ENCODE peak calls at places on chromosomes 16 and 17, in six cellular contexts. Q is A549; X is psoas muscle; B is CD8-positive, alpha-beta T cell; N is ovary; G is left lung. S is an unnamed sample. For H3K4me1, the result is how much of the 10 kb centered on the place peaks cover.

GRCh38 chr17:78679495-78680395 is 102.3 kb downstream of the CYTH1 start:
- DNase-seq in G (no peak), N (no peak), B (no peak), Q (no peak), X (no peak), S (no peak)

GRCh38 chr16:81061855-81062608 is 15.0 kb downstream of the C16orf46 start:
- DNase-seq in X (no peak), Q (no peak), G (no peak), N (no peak), B (no peak), S (no peak)

GRCh38 chr17:68491864-68492263 is 20.4 kb upstream of the PRKAR1A start:
- DNase-seq in Q (no peak), B (no peak), N (peak), G (no peak), X (no peak), S (no peak)

GRCh38 chr17:73384926-73385325 is 73.1 kb upstream of the CDC42EP4 start:
- DNase-seq in N (no peak), Q (no peak), X (no peak), B (no peak), G (peak), S (no peak)

GRCh38 chr16:67388191-67388590 is 5.1 kb downstream of the TPPP3 start:
- DNase-seq in X (no peak), G (no peak), N (no peak), Q (no peak), B (no peak), S (no peak)

GRCh38 chr16:84819644-84820304 is at the start of gene CRISPLD2:
- DNase-seq in G (peak), N (peak), X (peak), Q (peak), B (peak), S (peak)

GRCh38 chr17:66541461-66542182 is 239.2 kb downstream of the PRKCA start:
- DNase-seq in Q (no peak), X (no peak), B (no peak), N (peak), G (no peak), S (no peak)

GRCh38 chr16:85751665-85752501 is 987 bp upstream of the C16orf74 start:
- DNase-seq in N (no peak), X (no peak), G (no peak), B (no peak), Q (no peak), S (peak)

GRCh38 chr17:14922421-14922820 is 342.7 kb downstream of the PMP22 start:
- DNase-seq in B (no peak), X (no peak), N (no peak), G (no peak), Q (no peak), S (no peak)

GRCh38 chr17:74859439-74860228 is at the start of gene GRIN2C:
- DNase-seq in B (no peak), N (no peak), Q (no peak), G (no peak), X (no peak), S (no peak)

GRCh38 chr16:50469744-50470301 is 78.4 kb upstream of the NKD1 start:
- DNase-seq in G (no peak), B (no peak), N (no peak), X (no peak), Q (no peak), S (no peak)

GRCh38 chr16:84532299-84532724 is 27.9 kb upstream of the MEAK7 start:
- DNase-seq in B (no peak), X (peak), Q (peak), N (peak), G (no peak), S (peak)

GRCh38 chr17:2379489-2380224 is 21.2 kb downstream of the MNT start:
- DNase-seq in N (no peak), G (no peak), Q (no peak), B (no peak), X (no peak), S (no peak)

GRCh38 chr16:27993587-27993986 is 69.9 kb downstream of the GSG1L start:
- DNase-seq in N (no peak), G (no peak), X (no peak), B (no peak), Q (no peak), S (no peak)

GRCh38 chr16:648071-648785 is 937 bp upstream of the WDR90 start:
- DNase-seq in X (no peak), N (no peak), B (no peak), G (no peak), Q (no peak), S (no peak)

GRCh38 chr17:59425085-59425901 is 93.8 kb downstream of the YPEL2 start:
- DNase-seq in G (no peak), Q (no peak), X (peak), B (no peak), N (peak), S (no peak)

GRCh38 chr17:77281904-77282367 is 141.2 kb downstream of the SEC14L1 start:
- DNase-seq in G (peak), B (no peak), N (no peak), X (no peak), Q (peak), S (no peak)

GRCh38 chr17:82551779-82552457 is 32.4 kb downstream of the FOXK2 start:
- DNase-seq in N (peak), B (peak), X (peak), Q (peak), G (peak), S (peak)

GRCh38 chr16:82882249-82882648 is 255.5 kb downstream of the CDH13 start:
- DNase-seq in X (no peak), B (no peak), G (no peak), Q (no peak), N (no peak), S (no peak)

GRCh38 chr17:50346313-50347086 is 574 bp downstream of the XYLT2 start:
- DNase-seq in N (peak), X (peak), B (no peak), G (peak), Q (peak), S (peak)

GRCh38 chr17:81290230-81290629 is 4.9 kb downstream of the SLC38A10 start:
- DNase-seq in Q (no peak), G (no peak), B (no peak), X (no peak), N (no peak), S (no peak)

GRCh38 chr17:57442401-57442823 is 186.1 kb downstream of the MSI2 start:
- DNase-seq in X (no peak), B (no peak), N (no peak), Q (no peak), G (no peak), S (no peak)

GRCh38 chr17:35132099-35132498 is 10.0 kb downstream of the NLE1 start:
- DNase-seq in N (no peak), G (no peak), B (no peak), Q (no peak), X (no peak), S (no peak)

GRCh38 chr17:44155488-44155887 is 13.8 kb downstream of the HROB start:
- DNase-seq in Q (no peak), N (no peak), X (no peak), G (no peak), B (no peak), S (no peak)

GRCh38 chr17:50944902-50945720 is 79.0 kb upstream of the TOB1 start:
- DNase-seq in B (no peak), Q (no peak), N (no peak), G (peak), X (no peak), S (peak)

GRCh38 chr17:36674278-36674650 is 72.9 kb downstream of the MRM1 start:
- DNase-seq in X (no peak), N (no peak), G (no peak), B (peak), Q (no peak), S (no peak)

GRCh38 chr17:78258323-78259229 is 27.1 kb downstream of the TMEM235 start:
- DNase-seq in G (peak), Q (no peak), X (peak), N (no peak), B (peak), S (peak)

GRCh38 chr16:64478258-64478906 is 643.5 kb downstream of the CDH11 start:
- DNase-seq in Q (no peak), G (no peak), X (no peak), N (no peak), B (no peak), S (no peak)

GRCh38 chr16:52547001-52547833 is at the start of gene TOX3:
- DNase-seq in Q (no peak), G (peak), N (no peak), B (no peak), X (no peak), S (no peak)

GRCh38 chr16:67392301-67393059 is 818 bp downstream of the TPPP3 start:
- DNase-seq in G (no peak), B (no peak), X (no peak), N (no peak), Q (no peak), S (peak)

GRCh38 chr16:71903608-71904007 is 8.3 kb downstream of the IST1 start:
- DNase-seq in X (no peak), G (no peak), Q (no peak), N (no peak), B (no peak), S (no peak)

GRCh38 chr16:84828322-84828721 is 8.5 kb downstream of the CRISPLD2 start:
- DNase-seq in G (no peak), Q (no peak), X (no peak), B (no peak), N (no peak), S (no peak)

GRCh38 chr16:4679156-4679853 is 14.1 kb upstream of the NUDT16L1 start:
- DNase-seq in B (no peak), Q (no peak), G (peak), X (no peak), N (peak), S (no peak)

DNA sequence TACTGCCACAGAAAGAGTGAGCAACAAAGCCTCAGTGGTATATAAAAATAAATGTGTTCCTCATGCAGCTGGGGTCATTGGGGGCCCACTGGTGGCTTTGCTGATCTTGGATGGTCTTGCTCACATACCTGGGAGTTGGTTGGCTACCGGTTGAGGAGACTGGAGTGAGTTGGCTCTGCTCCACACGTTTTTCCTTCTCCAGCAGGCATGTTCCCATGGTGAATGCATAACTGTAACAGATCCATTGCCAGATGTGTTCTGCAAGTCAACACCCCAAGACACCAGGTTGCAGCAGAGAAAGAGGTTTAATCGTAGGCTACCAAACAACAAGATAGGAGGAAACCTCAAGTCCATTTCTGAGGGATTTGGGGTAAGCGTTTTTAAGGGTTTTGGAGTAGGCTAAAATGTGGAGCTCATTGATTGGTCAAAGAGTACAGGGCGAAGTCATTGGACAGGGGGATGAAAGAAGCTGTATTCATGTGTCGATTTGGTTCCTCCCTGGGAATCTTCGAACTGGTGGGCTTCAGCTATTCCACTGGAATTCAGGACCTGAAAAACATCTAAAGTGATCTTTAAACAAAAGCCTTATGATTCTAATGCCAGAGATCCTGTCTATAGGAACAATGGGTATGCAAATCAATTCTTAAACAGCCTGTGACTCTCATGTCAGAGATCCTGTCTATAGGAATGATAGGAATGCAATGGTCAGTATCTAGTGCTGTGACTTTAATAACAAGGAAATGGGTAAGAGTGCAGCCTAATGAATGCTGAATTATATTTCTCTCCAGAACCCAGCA is 467.5 kb upstream of the C16orf82 start:
- DNase-seq in X (no peak), B (no peak), G (no peak), N (no peak), Q (no peak), S (no peak)
- H3K4me1 ChIP-seq in X (under half), B (under half), G (under half), N (under half), Q (under half), S (under half)

GRCh38 chr17:41547378-41547841 is 19.3 kb upstream of the KRT19 start:
- DNase-seq in N (peak), G (no peak), X (no peak), Q (peak), B (no peak), S (no peak)

GRCh38 chr17:41547921-41548843 is 20.1 kb upstream of the KRT19 start:
- DNase-seq in Q (peak), N (peak), X (peak), B (no peak), G (peak), S (peak)

GRCh38 chr17:41546819-41547218 is 18.7 kb upstream of the KRT19 start:
- DNase-seq in N (no peak), B (no peak), X (no peak), G (no peak), Q (no peak), S (no peak)

GRCh38 chr17:41549596-41550039 is 21.5 kb upstream of the KRT19 start:
- DNase-seq in N (no peak), Q (no peak), X (no peak), G (no peak), B (no peak), S (no peak)

GRCh38 chr17:41548844-41549595 is 20.9 kb upstream of the KRT19 start:
- DNase-seq in B (peak), Q (peak), X (peak), G (peak), N (peak), S (peak)
- H3K27ac ChIP-seq in B (no peak), Q (peak), X (no peak), G (peak), N (peak), S (peak)

DNA sequence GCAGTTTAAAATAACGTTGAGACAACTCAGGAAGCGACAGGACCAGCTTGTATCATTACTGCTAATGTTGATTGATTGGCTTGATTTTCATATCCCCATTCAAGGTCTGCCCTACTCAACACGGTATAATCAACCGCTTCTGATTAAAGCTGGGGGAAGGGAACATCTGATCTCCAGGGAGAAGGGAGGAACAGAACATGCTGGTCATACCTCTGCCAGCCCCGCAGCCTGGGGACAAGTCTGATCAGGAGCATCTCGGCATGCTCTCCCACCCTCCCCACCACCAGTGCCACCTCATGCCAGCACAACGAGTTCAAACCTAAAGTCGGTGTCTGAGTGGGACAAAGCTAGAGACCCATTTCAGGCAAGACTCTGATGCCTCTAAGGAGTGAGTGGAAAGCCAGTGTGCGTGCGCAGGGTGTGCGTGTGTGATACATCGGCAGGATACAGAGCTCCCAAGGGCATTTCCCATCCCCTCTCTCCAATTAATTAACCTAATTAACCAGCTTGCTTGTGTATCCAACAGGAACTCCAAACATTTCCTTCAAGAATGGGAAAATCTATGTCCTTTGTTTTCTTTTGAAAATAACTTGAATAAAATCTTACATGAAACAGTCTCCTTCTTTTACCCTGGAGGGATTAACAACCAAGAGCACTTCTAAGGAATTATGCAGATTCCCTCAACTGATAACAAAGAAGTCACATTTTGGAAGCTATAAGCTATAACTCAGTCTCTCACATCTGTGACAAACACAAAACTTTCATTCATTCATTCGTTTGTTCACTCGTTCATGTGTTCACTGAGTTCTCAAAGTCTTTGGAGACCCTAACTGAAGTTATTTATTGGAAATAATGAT is 10.1 kb downstream of the ATPAF2 start:
- DNase-seq in B (no peak), X (no peak), N (no peak), G (no peak), Q (no peak), S (no peak)
- H3K4me3 ChIP-seq in B (no peak), X (no peak), N (no peak), G (no peak), Q (no peak), S (no peak)

GRCh38 chr16:2527784-2528100 is 3.5 kb downstream of the CEMP1 start:
- DNase-seq in Q (no peak), B (no peak), G (peak), N (no peak), X (no peak), S (peak)
- H3K4me1 ChIP-seq in Q (under half), B (under half), G (under half), N (under half), X (under half), S (under half)

GRCh38 chr17:19799796-19800195 is 51.7 kb upstream of the ALDH3A1 start:
- DNase-seq in B (no peak), X (no peak), Q (no peak), N (no peak), G (no peak), S (no peak)
- H3K27ac ChIP-seq in B (no peak), X (no peak), Q (no peak), N (no peak), G (no peak), S (peak)

DNA sequence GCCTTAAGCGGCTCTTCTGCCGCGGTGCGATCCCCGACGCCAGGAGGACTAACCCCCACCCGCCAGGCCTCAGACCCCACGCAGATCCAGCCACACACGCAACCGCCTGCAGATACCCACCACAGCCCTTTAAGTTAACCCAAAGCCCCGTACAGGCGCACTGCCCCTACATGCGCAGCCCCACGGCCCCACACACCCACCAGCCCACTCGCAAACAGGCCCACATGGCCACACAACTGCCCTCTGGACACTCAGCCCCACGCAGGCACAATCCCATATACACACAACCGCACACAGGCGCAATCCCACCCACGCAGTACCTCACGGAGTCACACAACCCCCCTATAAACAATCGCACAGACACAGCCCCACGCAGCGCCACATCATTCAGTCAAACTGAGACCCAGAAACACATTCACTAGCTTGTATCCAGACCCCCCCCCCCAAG is 41.7 kb downstream of the RAI1 start:
- DNase-seq in B (no peak), Q (no peak), G (no peak), N (no peak), X (no peak), S (no peak)
- H3K4me3 ChIP-seq in B (peak), Q (no peak), G (no peak), N (peak), X (peak), S (no peak)

GRCh38 chr16:30519120-30520049 is 7.0 kb downstream of the ZNF768 start:
- DNase-seq in X (no peak), B (no peak), Q (no peak), N (no peak), G (no peak), S (no peak)

GRCh38 chr16:30523768-30524574 is 2.4 kb downstream of the ZNF768 start:
- DNase-seq in B (no peak), X (peak), N (no peak), G (no peak), Q (no peak), S (no peak)

GRCh38 chr16:30524575-30525571 is 1.5 kb downstream of the ZNF768 start:
- DNase-seq in N (no peak), X (peak), Q (no peak), B (no peak), G (no peak), S (no peak)

GRCh38 chr16:30521476-30521872 is 4.9 kb downstream of the ZNF768 start:
- DNase-seq in G (no peak), B (no peak), X (no peak), N (no peak), Q (no peak), S (no peak)

DNA sequence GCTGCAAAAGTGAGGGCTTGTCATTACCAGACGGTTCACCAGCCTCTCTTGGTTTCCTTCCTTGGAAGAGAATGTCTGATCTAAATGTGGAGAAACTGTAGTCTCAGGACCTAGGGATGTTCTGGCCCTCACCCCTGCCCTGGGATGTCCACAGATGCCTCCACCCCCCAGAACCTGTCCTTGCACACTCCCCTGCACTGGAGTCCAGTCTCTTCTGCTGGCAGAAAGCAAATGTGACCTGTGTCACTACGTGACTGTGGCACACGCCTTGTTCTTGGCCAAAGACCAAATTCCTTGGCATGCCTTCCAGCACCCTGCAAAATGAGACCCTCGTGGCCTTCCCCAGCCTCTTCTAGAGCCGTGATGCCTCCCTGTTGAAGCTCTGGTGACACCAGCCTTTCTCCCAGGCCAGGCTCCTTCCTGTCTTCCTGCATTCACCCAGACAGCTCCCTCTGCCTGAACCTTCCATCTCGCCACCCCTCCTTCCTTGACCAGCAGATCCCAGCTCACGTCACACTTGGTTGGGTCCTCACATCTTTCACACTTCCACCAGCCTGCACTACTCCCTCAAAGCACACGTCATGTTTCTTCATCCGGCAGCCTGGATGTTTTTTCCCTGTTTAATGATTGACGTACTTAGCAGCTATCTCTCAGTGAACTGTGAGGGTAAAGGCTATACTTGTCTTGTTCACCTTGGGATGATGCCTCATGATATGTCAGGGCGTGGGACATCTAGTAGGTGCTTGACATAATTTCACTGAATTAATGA is 4.3 kb downstream of the ZNF768 start:
- DNase-seq in G (no peak), N (no peak), X (no peak), Q (peak), B (no peak), S (no peak)
- H3K4me1 ChIP-seq in G (under half), N (under half), X (under half), Q (under half), B (under half), S (under half)

GRCh38 chr17:80220709-80221215 is 535 bp downstream of the SLC26A11 start:
- DNase-seq in B (peak), X (no peak), N (peak), G (peak), Q (peak), S (no peak)
- H3K27ac ChIP-seq in B (peak), X (peak), N (peak), G (peak), Q (peak), S (peak)

S was measured in RWPE2.